ENCODE peak calls at places on chromosomes 1 and 21, in five cellular contexts. R is activated T-cell treated with anti-CD3 and anti-CD28 coated beads for 24 hours, C is kidney epithelial cell, S is RKO, B is amniotic stem cell. J is an unnamed sample.

GRCh38 chr21:25490742-25491141 is 116.5 kb downstream of the MRPL39 start:
- DNase-seq in S (no peak), C (no peak), B (no peak), R (no peak), J (no peak)

GRCh38 chr1:170697338-170697715 is 33.4 kb downstream of the PRRX1 start:
- DNase-seq in S (no peak), R (no peak), B (no peak), C (no peak), J (no peak)

GRCh38 chr1:18955442-18956188 is 861 bp downstream of the IFFO2 start:
- DNase-seq in S (peak; percentile 42), R (no peak), B (no peak), C (no peak), J (no peak)

GRCh38 chr1:246199086-246199485 is 308.0 kb downstream of the SMYD3 start:
- DNase-seq in B (no peak), C (no peak), R (no peak), S (no peak), J (no peak)

GRCh38 chr21:45607922-45608295 is 35.6 kb upstream of the PCBP3 start:
- DNase-seq in S (no peak), R (no peak), C (no peak), B (no peak), J (no peak)

GRCh38 chr1:179061360-179062282 is 20.2 kb upstream of the TOR3A start:
- DNase-seq in B (no peak), C (no peak), S (no peak), R (no peak), J (no peak)

GRCh38 chr1:44826375-44827196 is 16.5 kb downstream of the PTCH2 start:
- DNase-seq in B (no peak), C (no peak), R (no peak), S (no peak), J (no peak)

GRCh38 chr1:12035306-12035705 is 16.0 kb downstream of the MIIP start:
- DNase-seq in R (no peak), S (no peak), B (no peak), C (no peak), J (no peak)

GRCh38 chr1:214228976-214229375 is 52.0 kb upstream of the SMYD2 start:
- DNase-seq in C (no peak), B (no peak), R (no peak), S (no peak), J (no peak)

GRCh38 chr1:229759037-229759435 is 133.0 kb downstream of the URB2 start:
- DNase-seq in R (no peak), B (no peak), S (peak; percentile 22), C (peak; percentile 12), J (no peak)

GRCh38 chr1:116164056-116164889 is 53.1 kb downstream of the MAB21L3 start:
- DNase-seq in R (no peak), C (no peak), B (no peak), S (no peak), J (no peak)

GRCh38 chr1:177130426-177130825 is 34.1 kb downstream of the ASTN1 start:
- DNase-seq in S (no peak), B (no peak), R (no peak), C (no peak), J (no peak)

GRCh38 chr1:54409156-54410142 is 3.3 kb upstream of the SSBP3 start:
- DNase-seq in B (no peak), C (no peak), R (no peak), S (no peak), J (no peak)

GRCh38 chr1:153945131-153945794 is 1.3 kb downstream of the DENND4B start:
- DNase-seq in B (no peak), R (peak; percentile 59), C (no peak), S (no peak), J (no peak)

GRCh38 chr1:52550447-52550846 is 2.4 kb downstream of the TUT4 start:
- DNase-seq in S (no peak), R (no peak), B (no peak), C (no peak), J (no peak)

GRCh38 chr1:52944566-52944965 is 17.5 kb downstream of the SCP2 start:
- DNase-seq in S (no peak), R (no peak), B (no peak), C (no peak), J (no peak)

GRCh38 chr1:206925116-206925736 is 3.5 kb upstream of the FCMR start:
- DNase-seq in R (no peak), B (no peak), C (no peak), S (no peak), J (no peak)

GRCh38 chr1:190597361-190597760 is 119.7 kb upstream of the BRINP3 start:
- DNase-seq in B (no peak), R (no peak), S (no peak), C (no peak), J (no peak)

GRCh38 chr1:209157514-209158285 is 425.8 kb upstream of the CAMK1G start:
- DNase-seq in R (no peak), B (no peak), S (no peak), C (no peak), J (no peak)

GRCh38 chr1:13549021-13549420 is 34.6 kb upstream of the PDPN start:
- DNase-seq in C (no peak), S (no peak), R (no peak), B (no peak), J (no peak)

GRCh38 chr1:199550384-199551067 is 477.0 kb upstream of the NR5A2 start:
- DNase-seq in C (no peak), R (no peak), B (no peak), S (no peak), J (no peak)

GRCh38 chr21:36162631-36163030 is 6.0 kb downstream of the DOP1B start:
- DNase-seq in S (no peak), C (no peak), B (no peak), R (no peak), J (no peak)

GRCh38 chr1:67840449-67840848 is 7.2 kb upstream of the GNG12 start:
- DNase-seq in S (peak; percentile 63), R (no peak), B (peak; percentile 59), C (peak; percentile 38), J (no peak)

GRCh38 chr1:107991371-107992066 is 26.5 kb upstream of the VAV3 start:
- DNase-seq in S (no peak), C (peak; percentile 31), B (no peak), R (no peak), J (no peak)

GRCh38 chr21:35223480-35224156 is 174.5 kb upstream of the RUNX1 start:
- DNase-seq in S (no peak), B (no peak), R (no peak), C (no peak), J (no peak)

GRCh38 chr1:109570414-109570813 is 22.0 kb downstream of the GNAI3 start:
- DNase-seq in C (no peak), B (no peak), R (no peak), S (no peak), J (peak; percentile 53)

GRCh38 chr1:44012941-44013609 is 18.2 kb downstream of the SLC6A9 start:
- DNase-seq in C (no peak), S (no peak), B (no peak), R (no peak), J (no peak)

GRCh38 chr1:162161921-162162550 is 92.5 kb downstream of the NOS1AP start:
- DNase-seq in R (no peak), S (no peak), B (no peak), C (no peak), J (no peak)

GRCh38 chr1:15154480-15155036 is 1.0 kb downstream of the TMEM51 start:
- DNase-seq in C (no peak), B (no peak), R (no peak), S (no peak), J (no peak)

GRCh38 chr1:225349826-225350225 is 78.0 kb downstream of the LBR start:
- DNase-seq in R (no peak), S (no peak), B (no peak), C (no peak), J (peak; percentile 69)

GRCh38 chr1:41501581-41501980 is 17.1 kb upstream of the EDN2 start:
- DNase-seq in S (no peak), R (no peak), B (no peak), C (no peak), J (peak; percentile 84)

GRCh38 chr1:44389437-44389836 is 15.6 kb upstream of the RNF220 start:
- DNase-seq in R (no peak), B (no peak), S (no peak), C (no peak), J (no peak)

GRCh38 chr1:179809506-179810366 is 66.6 kb downstream of the FAM163A start:
- DNase-seq in S (peak; percentile 82), B (peak; percentile 40), C (no peak), R (peak; percentile 50), J (no peak)

GRCh38 chr1:115400891-115401290 is 62.8 kb upstream of the NGF start:
- DNase-seq in C (no peak), R (no peak), S (peak; percentile 37), B (no peak), J (peak; percentile 26)

GRCh38 chr1:28313710-28314510 is 14.9 kb upstream of the MED18 start:
- DNase-seq in R (no peak), C (peak; percentile 71), S (peak; percentile 24), B (no peak), J (peak; percentile 49)